ENCODE peak calls at places on chromosomes 7 and 10, in nine cellular contexts. H, L, O, W, D, Y, J, T and B are unnamed samples. For H3K4me1 and H3K27me3, the result is how much of the 10 kb centered on the place peaks cover.

GRCh38 chr7:47778153-47778661 is 170.1 kb downstream of the PKD1L1 start:
- DNase-seq in O (no peak), J (no peak), H (no peak), D (no peak), L (no peak), T (no peak), W (no peak), Y (no peak), B (no peak)

GRCh38 chr7:617614-618538 is 98.2 kb upstream of the PDGFA start:
- DNase-seq in J (no peak), T (peak), L (no peak), O (no peak), W (no peak), D (no peak), Y (no peak), H (no peak), B (no peak)

GRCh38 chr10:132910186-132910880 is 32.0 kb downstream of the CFAP46 start:
- DNase-seq in W (peak), O (no peak), Y (peak), T (no peak), H (no peak), J (no peak), L (no peak), D (peak), B (peak)

GRCh38 chr10:84401838-84402611 is 73.6 kb downstream of the CCSER2 start:
- DNase-seq in H (no peak), L (no peak), O (no peak), D (no peak), T (no peak), J (peak), W (no peak), Y (no peak), B (no peak)

GRCh38 chr7:158094671-158095256 is 492.9 kb downstream of the PTPRN2 start:
- DNase-seq in Y (no peak), L (no peak), W (no peak), H (peak), O (no peak), D (peak), T (peak), J (peak), B (no peak)

GRCh38 chr10:77591238-77591880 is 46.2 kb downstream of the KCNMA1 start:
- DNase-seq in J (no peak), T (peak), Y (no peak), O (no peak), L (no peak), D (no peak), W (no peak), H (no peak), B (no peak)

GRCh38 chr10:103833731-103834365 is 21.5 kb downstream of the SH3PXD2A start:
- DNase-seq in T (peak), H (no peak), O (no peak), Y (no peak), W (no peak), J (peak), L (no peak), D (peak), B (no peak)

GRCh38 chr10:119502214-119502613 is 40.3 kb downstream of the RGS10 start:
- DNase-seq in L (no peak), O (no peak), W (no peak), T (peak), Y (no peak), D (no peak), J (no peak), H (peak), B (no peak)

GRCh38 chr10:111410740-111411139 is 333.9 kb downstream of the ADRA2A start:
- DNase-seq in D (no peak), O (no peak), T (no peak), W (no peak), Y (no peak), L (no peak), H (no peak), J (no peak), B (no peak)

GRCh38 chr7:94696981-94697670 is 41.2 kb upstream of the SGCE start:
- DNase-seq in W (no peak), L (peak), H (peak), T (no peak), J (no peak), O (no peak), Y (no peak), D (peak), B (peak)

GRCh38 chr7:5451391-5451790 is 27.8 kb upstream of the TNRC18 start:
- DNase-seq in H (no peak), J (no peak), T (no peak), O (no peak), L (no peak), Y (no peak), W (no peak), D (no peak), B (no peak)

GRCh38 chr7:158850390-158851174 is 5.8 kb upstream of the DYNC2I1 start:
- DNase-seq in L (no peak), D (no peak), W (no peak), Y (no peak), T (no peak), J (no peak), H (no peak), O (no peak), B (no peak)

GRCh38 chr7:157822688-157823031 is 485.9 kb downstream of the DNAJB6 start:
- DNase-seq in T (no peak), Y (no peak), J (no peak), W (no peak), L (no peak), D (no peak), H (no peak), O (no peak), B (no peak)

GRCh38 chr7:94374231-94374630 is 20.5 kb upstream of the COL1A2 start:
- DNase-seq in L (no peak), O (no peak), T (no peak), H (peak), W (no peak), D (peak), J (peak), Y (no peak), B (peak)

GRCh38 chr7:50531928-50532327 is 33.3 kb downstream of the DDC start:
- DNase-seq in O (peak), Y (no peak), T (no peak), L (no peak), D (no peak), J (no peak), H (no peak), W (no peak), B (no peak)

GRCh38 chr7:65509368-65510186 is 135.9 kb downstream of the ZNF92 start:
- DNase-seq in T (peak), J (peak), O (peak), L (no peak), W (peak), D (peak), Y (no peak), H (peak), B (no peak)

GRCh38 chr10:621500-621899 is 68.0 kb downstream of the DIP2C start:
- DNase-seq in L (no peak), J (no peak), T (peak), H (no peak), O (no peak), D (no peak), Y (no peak), W (no peak), B (no peak)
- H3K4me1 ChIP-seq in L (under half), J (under half), T (under half), H (under half), O (half or more), D (half or more), Y (under half), W (under half), B (under half)

GRCh38 chr7:116525913-116526857 is 1.3 kb downstream of the CAV1 start:
- DNase-seq in J (peak), O (peak), L (no peak), Y (peak), W (peak), D (peak), T (peak), H (peak), B (peak)
- TF ChIP-seq POLR2AphosphoS5 in J (peak), O (peak), L (peak), Y (peak), W (peak), D (peak), T (peak), H (peak), B (peak)

DNA sequence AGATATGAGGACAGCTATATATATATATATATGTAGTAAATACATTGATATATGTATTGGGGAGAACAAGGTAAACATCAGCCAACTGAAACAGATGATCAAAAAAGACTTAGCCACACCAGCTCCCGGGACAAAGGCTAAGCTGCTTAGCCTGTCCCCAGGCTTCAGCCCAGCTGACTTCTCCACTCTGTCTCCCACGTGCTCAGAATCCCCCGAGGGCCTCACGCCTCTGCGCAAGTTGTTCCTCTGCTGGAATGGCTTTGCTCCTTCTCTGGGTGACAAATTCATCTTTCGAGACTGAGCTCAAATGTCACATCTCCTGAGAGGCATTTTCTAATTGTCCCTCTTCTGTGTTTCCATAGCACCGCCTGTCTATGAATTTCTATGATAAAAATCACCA is 8.6 kb upstream of the INSIG1 start:
- DNase-seq in D (no peak), O (no peak), T (no peak), W (no peak), L (no peak), Y (no peak), H (no peak), J (no peak), B (no peak)
- H3K27me3 ChIP-seq in D (under half), O (under half), T (under half), W (under half), L (under half), Y (under half), H (under half), J (under half), B (under half)

DNA sequence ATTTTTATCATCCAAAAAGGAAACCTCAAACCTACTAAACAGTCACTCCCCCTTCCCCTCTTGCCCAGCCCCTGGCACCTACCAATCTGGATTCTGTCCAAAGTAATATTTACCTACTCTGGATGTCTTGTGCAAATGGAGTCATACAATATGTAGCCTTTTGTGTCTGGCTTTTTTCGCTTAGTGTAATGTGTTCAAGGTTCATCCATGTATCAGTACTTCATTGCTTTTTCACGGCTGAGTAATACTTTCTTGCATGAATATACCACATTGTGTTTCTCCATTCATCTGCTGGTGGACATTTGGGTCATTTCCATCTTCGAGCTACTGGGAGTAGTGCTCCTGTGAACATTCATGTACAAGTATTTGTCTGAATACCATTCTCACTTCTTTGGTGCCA is 113.6 kb downstream of the EEPD1 start:
- DNase-seq in O (no peak), D (peak), L (no peak), H (no peak), T (no peak), W (no peak), Y (no peak), J (no peak), B (no peak)
- H3K4me1 ChIP-seq in O (under half), D (half or more), L (under half), H (under half), T (under half), W (under half), Y (under half), J (under half), B (under half)

GRCh38 chr10:23065549-23065948 is 29.8 kb upstream of the MSRB2 start:
- DNase-seq in H (peak), L (no peak), O (no peak), T (no peak), J (no peak), D (peak), W (no peak), Y (peak), B (peak)
- TF ChIP-seq POLR2AphosphoS5 in H (peak), L (no peak), O (no peak), T (no peak), J (no peak), D (peak), W (no peak), Y (peak), B (no peak)

GRCh38 chr10:47299989-47300931 is at the start of gene GDF10:
- DNase-seq in H (no peak), Y (no peak), W (peak), O (peak), T (no peak), J (peak), D (no peak), L (no peak), B (peak)

GRCh38 chr10:47298730-47299129 is 1.3 kb upstream of the GDF10 start:
- DNase-seq in L (no peak), T (no peak), W (no peak), D (no peak), O (no peak), J (no peak), H (no peak), Y (no peak), B (no peak)

GRCh38 chr10:47301833-47302232 is 1.8 kb downstream of the GDF10 start:
- DNase-seq in L (no peak), J (no peak), H (no peak), Y (no peak), O (no peak), T (no peak), W (no peak), D (no peak), B (no peak)

GRCh38 chr10:47297796-47298540 is 2.0 kb upstream of the GDF10 start:
- DNase-seq in O (no peak), W (no peak), J (no peak), Y (no peak), H (no peak), D (peak), L (no peak), T (no peak), B (peak)

DNA sequence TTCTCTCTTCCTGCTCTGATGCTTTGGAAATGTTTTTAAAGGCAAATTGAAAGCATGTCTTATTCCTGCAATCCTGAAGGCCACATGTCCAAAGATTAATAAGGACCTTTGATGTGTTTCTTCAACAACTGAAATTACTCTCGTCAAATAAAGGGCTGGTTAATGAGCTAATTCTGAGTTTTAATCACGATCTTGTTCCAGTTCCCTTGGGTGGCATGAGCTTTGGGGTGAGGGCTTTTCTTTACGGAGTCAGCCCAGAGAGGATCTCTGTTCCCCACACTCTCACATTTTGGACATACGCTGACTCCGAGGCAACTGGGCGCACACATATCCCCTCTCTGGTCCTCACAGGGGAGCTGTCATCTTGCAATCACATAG is 397 bp upstream of the GDF10 start:
- DNase-seq in O (no peak), H (no peak), J (no peak), T (no peak), L (no peak), Y (no peak), W (no peak), D (no peak), B (no peak)
- H3K27me3 ChIP-seq in O (under half), H (half or more), J (under half), T (under half), L (under half), Y (under half), W (under half), D (under half), B (under half)

GRCh38 chr7:98112077-98112476 is 5.4 kb downstream of the LMTK2 start:
- DNase-seq in H (no peak), D (no peak), L (no peak), J (no peak), Y (no peak), O (no peak), W (no peak), T (no peak), B (no peak)

GRCh38 chr7:98105942-98106544 is 619 bp upstream of the LMTK2 start:
- DNase-seq in J (no peak), L (no peak), W (no peak), O (no peak), D (peak), H (no peak), T (peak), Y (no peak), B (no peak)

GRCh38 chr7:98110249-98111022 is 3.8 kb downstream of the LMTK2 start:
- DNase-seq in J (peak), H (peak), Y (no peak), L (no peak), T (no peak), D (no peak), O (peak), W (no peak), B (no peak)

GRCh38 chr7:98106647-98107312 is at the start of gene LMTK2:
- DNase-seq in J (peak), Y (peak), H (peak), O (peak), W (peak), L (peak), D (peak), T (peak), B (peak)

GRCh38 chr7:98107313-98107691 is 640 bp downstream of the LMTK2 start:
- DNase-seq in L (no peak), H (peak), J (peak), O (no peak), W (no peak), Y (no peak), T (no peak), D (no peak), B (no peak)
- H3K4me1 ChIP-seq in L (under half), H (under half), J (under half), O (under half), W (under half), Y (under half), T (under half), D (under half), B (under half)

GRCh38 chr7:84666668-84667067 is 472.1 kb upstream of the SEMA3A start:
- DNase-seq in J (no peak), O (no peak), L (no peak), Y (no peak), D (no peak), T (no peak), H (no peak), W (no peak), B (no peak)
- TF ChIP-seq POLR2AphosphoS5 in J (no peak), O (no peak), L (no peak), Y (no peak), D (no peak), T (no peak), H (no peak), W (no peak), B (no peak)

GRCh38 chr7:149772821-149773425 is 465 bp downstream of the ZNF467 start:
- DNase-seq in D (no peak), W (peak), H (peak), O (no peak), J (peak), L (no peak), T (peak), Y (no peak), B (no peak)
- H3K27me3 ChIP-seq in D (under half), W (under half), H (under half), O (under half), J (half or more), L (under half), T (under half), Y (under half), B (under half)